ENCODE peak calls at places on chromosomes 7 and 10, in seven cellular contexts. O is stomach, T is body of pancreas, D is MM.1S, X is left ventricle myocardium inferior, W is astrocyte, A is GM06990. Q is an unnamed sample. For H3K36me3, the result is how much of the 10 kb centered on the place peaks cover.

GRCh38 chr7:15199482-15199881 is 296.9 kb upstream of the DGKB start:
- DNase-seq in A (no peak), X (no peak), W (no peak), T (no peak), O (no peak), D (peak), Q (no peak)

GRCh38 chr7:17123020-17123419 is 175.4 kb upstream of the AHR start:
- DNase-seq in W (peak), A (no peak), D (peak), O (no peak), X (no peak), T (peak), Q (no peak)

GRCh38 chr10:112966191-112966855 is 16.3 kb downstream of the TCF7L2 start:
- DNase-seq in T (no peak), O (no peak), D (no peak), X (no peak), W (no peak), A (no peak), Q (no peak)

GRCh38 chr7:82105463-82105862 is 335.6 kb upstream of the HGF start:
- DNase-seq in T (no peak), A (no peak), X (no peak), W (peak), D (no peak), O (no peak), Q (no peak)

GRCh38 chr10:74418285-74418872 is 267.4 kb downstream of the ADK start:
- DNase-seq in T (peak), D (no peak), O (peak), W (peak), A (no peak), X (no peak), Q (no peak)

GRCh38 chr7:84049034-84049433 is 145.6 kb downstream of the SEMA3A start:
- DNase-seq in O (no peak), X (no peak), A (no peak), T (no peak), D (no peak), W (no peak), Q (no peak)

GRCh38 chr7:116159711-116160110 is 50.6 kb upstream of the TES start:
- DNase-seq in O (no peak), X (no peak), A (no peak), W (no peak), T (no peak), D (no peak), Q (no peak)

GRCh38 chr7:12162420-12163113 is 48.5 kb upstream of the TMEM106B start:
- DNase-seq in A (no peak), O (no peak), D (no peak), W (peak), T (no peak), X (no peak), Q (no peak)

GRCh38 chr10:89954787-89955566 is 253.6 kb downstream of the KIF20B start:
- DNase-seq in A (no peak), T (no peak), D (no peak), O (no peak), X (no peak), W (no peak), Q (no peak)

GRCh38 chr10:110067960-110068770 is 60.4 kb downstream of the ADD3 start:
- DNase-seq in T (peak), D (peak), O (no peak), A (peak), X (peak), W (no peak), Q (no peak)

GRCh38 chr7:35536396-35536826 is 158.5 kb downstream of the HERPUD2 start:
- DNase-seq in A (no peak), D (no peak), W (no peak), X (peak), T (no peak), O (no peak), Q (no peak)

GRCh38 chr7:86963599-86964230 is 95.7 kb downstream of the ELAPOR2 start:
- DNase-seq in X (no peak), D (no peak), A (peak), T (no peak), O (no peak), W (peak), Q (no peak)

GRCh38 chr7:158650821-158651225 is 53.8 kb downstream of the NCAPG2 start:
- DNase-seq in T (no peak), W (peak), O (no peak), D (no peak), A (no peak), X (no peak), Q (no peak)

GRCh38 chr7:86687831-86688230 is 44.1 kb downstream of the GRM3 start:
- DNase-seq in T (no peak), X (no peak), W (no peak), O (no peak), D (no peak), A (no peak), Q (no peak)

GRCh38 chr7:100413889-100414288 is 14.6 kb downstream of the ZCWPW1 start:
- DNase-seq in T (no peak), O (no peak), X (no peak), D (peak), A (no peak), W (no peak), Q (no peak)

GRCh38 chr7:116216956-116217570 is 6.7 kb downstream of the TES start:
- DNase-seq in T (no peak), A (no peak), W (no peak), O (no peak), D (no peak), X (no peak), Q (no peak)

DNA sequence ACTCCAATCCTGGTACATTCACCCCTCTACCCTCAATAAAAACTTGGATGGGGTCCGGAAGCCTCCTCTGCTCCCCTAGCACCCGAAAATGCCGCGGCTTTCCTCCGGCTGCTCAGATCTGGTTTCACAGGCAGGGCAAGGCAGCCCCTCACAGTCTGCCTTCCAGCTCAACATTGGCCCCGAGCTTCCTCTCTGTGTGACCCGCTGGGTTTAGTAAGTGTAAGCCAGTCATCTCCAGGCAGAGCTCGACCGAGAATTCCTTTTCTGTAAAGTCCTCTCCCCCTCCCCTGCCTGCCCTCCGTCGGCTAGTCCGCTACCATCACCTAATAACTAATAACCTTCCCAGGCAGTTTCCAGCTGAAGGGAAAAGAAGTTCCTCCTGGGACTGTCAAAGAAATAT is 3.4 kb downstream of the INHBA start:
- DNase-seq in A (no peak), O (no peak), W (no peak), D (no peak), X (no peak), T (peak), Q (peak)
- H3K4me3 ChIP-seq in A (no peak), O (peak), W (peak), D (no peak), X (peak), T (no peak), Q (peak)

DNA sequence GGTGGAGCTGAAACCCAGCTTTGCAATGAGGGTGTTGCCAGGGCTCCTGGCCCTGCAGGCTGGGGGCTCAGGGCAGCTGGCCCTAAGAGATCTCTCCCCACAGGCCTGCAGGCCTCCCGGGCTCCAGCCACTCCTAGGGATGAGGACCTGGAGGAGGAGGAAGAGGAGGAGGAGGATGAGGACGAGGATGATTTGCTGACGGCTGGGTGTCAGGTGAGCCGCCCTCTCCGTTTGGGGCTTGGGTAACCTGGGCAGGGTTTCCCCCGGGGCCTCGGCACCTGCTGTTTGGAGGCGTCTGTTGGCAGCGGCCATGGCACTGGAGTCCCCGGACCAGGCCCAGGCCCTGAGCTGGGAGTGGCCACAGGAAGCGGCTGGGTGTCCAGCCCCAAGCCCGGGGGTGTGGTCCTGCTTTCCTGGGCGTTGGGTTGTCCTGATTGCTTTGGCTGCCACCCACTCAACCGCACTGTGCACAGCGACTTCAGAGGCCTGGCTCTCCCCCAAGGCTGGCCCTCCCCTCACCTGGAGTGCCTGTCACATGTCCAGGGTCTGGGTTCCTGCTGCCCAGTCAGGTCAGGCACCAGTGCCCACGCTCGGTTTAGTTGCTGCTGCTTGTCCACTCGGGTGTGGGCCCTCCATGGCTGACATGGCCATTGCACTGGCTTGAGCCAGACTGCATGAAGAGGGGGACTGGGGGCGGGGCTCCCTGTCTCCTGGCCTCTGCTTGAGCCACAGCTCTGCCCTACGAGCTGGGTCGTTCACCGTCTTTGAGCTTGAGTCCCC is 5.9 kb downstream of the ZNF316 start:
- DNase-seq in W (no peak), X (no peak), T (no peak), O (no peak), A (no peak), D (no peak), Q (no peak)
- H3K36me3 ChIP-seq in W (under half), X (half or more), T (under half), O (half or more), A (under half), D (under half), Q (under half)

GRCh38 chr7:135771961-135772638 is 23.5 kb upstream of the FAM180A start:
- DNase-seq in W (peak), A (no peak), T (no peak), D (no peak), X (no peak), O (no peak), Q (no peak)
- TF ChIP-seq CTCF in W (no peak), A (no peak), T (no peak), D (no peak), X (no peak), O (no peak), Q (no peak)

DNA sequence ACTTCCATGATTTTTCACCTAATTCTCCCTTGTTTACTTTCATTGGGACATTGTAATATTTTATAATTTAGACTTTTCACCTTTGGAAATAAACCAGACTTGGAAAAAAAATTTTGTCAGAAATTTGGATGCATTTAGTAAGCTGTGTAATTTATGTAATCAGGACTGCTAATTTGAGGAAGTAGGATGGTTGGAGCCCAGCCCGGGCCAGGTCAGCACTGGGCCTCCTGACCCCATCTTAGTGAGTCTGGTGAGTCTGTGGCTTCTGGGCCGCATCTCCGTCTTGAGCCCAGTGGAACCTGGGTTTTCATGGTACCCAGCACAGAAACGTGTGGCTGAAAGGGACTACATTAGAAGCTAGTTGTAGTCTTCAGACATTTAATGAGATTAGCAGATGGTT is 27.7 kb upstream of the ZNF32 start:
- DNase-seq in W (no peak), A (no peak), O (no peak), X (no peak), T (no peak), D (no peak), Q (peak)
- H3K4me3 ChIP-seq in W (no peak), A (no peak), O (no peak), X (no peak), T (no peak), D (no peak), Q (no peak)

GRCh38 chr7:130134726-130135125 is 64.4 kb downstream of the KLHDC10 start:
- DNase-seq in W (no peak), T (no peak), A (no peak), X (no peak), O (no peak), D (no peak), Q (no peak)

GRCh38 chr7:130134106-130134636 is 63.8 kb downstream of the KLHDC10 start:
- DNase-seq in O (no peak), W (no peak), X (no peak), A (no peak), T (no peak), D (no peak), Q (no peak)

GRCh38 chr7:130133029-130133774 is 62.9 kb downstream of the KLHDC10 start:
- DNase-seq in X (no peak), D (no peak), O (no peak), T (no peak), W (peak), A (no peak), Q (no peak)

GRCh38 chr7:130131191-130131834 is 61.0 kb downstream of the KLHDC10 start:
- DNase-seq in A (no peak), W (no peak), D (no peak), X (no peak), T (no peak), O (no peak), Q (no peak)

GRCh38 chr7:130131964-130132875 is 61.9 kb downstream of the KLHDC10 start:
- DNase-seq in W (no peak), O (no peak), X (no peak), A (no peak), T (no peak), D (no peak), Q (no peak)
- H3K36me3 ChIP-seq in W (under half), O (half or more), X (half or more), A (under half), T (under half), D (under half), Q (under half)

DNA sequence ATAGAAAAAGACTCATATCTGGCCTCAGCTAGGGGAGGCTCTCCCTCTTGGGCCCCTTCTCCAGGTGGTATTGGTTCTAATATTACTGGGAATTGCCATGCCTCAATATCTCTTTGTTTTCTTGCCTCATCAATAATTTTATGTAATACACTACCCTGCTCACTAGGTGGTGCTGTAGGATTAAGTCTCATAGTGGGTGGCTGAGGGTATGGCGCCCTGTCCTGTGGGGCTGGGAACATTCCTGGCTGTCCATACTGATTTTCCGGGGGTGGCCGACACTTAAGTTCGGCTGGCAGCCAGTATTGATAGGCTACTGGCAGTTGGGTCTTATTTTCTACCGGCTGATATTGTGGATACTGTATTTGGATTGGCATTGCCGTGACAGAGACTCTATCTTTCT is 9.0 kb upstream of the TAS2R3 start:
- DNase-seq in W (no peak), A (no peak), T (no peak), X (no peak), D (peak), O (no peak), Q (no peak)
- TF ChIP-seq CTCF in W (peak), A (peak), T (peak), X (peak), D (peak), O (no peak), Q (no peak)

DNA sequence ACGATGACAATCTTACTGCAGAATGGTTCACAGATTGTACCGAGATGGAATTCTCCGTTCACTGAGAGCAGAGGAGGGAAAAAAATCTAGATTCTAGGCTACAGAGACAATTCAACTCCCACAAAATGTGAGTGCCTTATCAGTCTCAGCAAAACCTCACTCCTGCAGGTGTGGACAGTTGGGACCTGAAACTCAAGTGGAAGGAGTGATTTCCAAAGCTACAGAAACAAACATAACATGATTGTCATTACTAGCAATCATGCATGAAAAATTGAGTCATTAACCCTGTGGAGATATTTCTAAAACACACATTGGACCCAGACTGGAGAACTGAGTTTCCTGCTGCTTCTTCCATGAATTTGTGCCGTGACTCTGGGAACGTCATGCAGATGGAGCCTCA is 70.3 kb downstream of the CALML3 start:
- DNase-seq in T (no peak), X (no peak), A (no peak), O (no peak), W (no peak), D (no peak), Q (no peak)
- H3K4me3 ChIP-seq in T (no peak), X (no peak), A (no peak), O (no peak), W (peak), D (no peak), Q (no peak)

GRCh38 chr7:21941570-21942224 is 4.0 kb downstream of the CDCA7L start:
- DNase-seq in W (peak), A (no peak), D (no peak), X (no peak), O (peak), T (no peak), Q (no peak)
- H3K36me3 ChIP-seq in W (under half), A (under half), D (under half), X (under half), O (under half), T (under half), Q (under half)

GRCh38 chr10:59623100-59623822 is 86.4 kb downstream of the SLC16A9 start:
- DNase-seq in T (no peak), A (no peak), O (no peak), D (no peak), X (no peak), W (no peak), Q (no peak)
- TF ChIP-seq CTCF in T (no peak), A (no peak), O (no peak), D (no peak), X (no peak), W (no peak), Q (no peak)

GRCh38 chr7:7352845-7353244 is 170.5 kb downstream of the C1GALT1 start:
- DNase-seq in T (no peak), W (no peak), D (no peak), X (no peak), O (no peak), A (no peak), Q (no peak)
- H3K4me3 ChIP-seq in T (no peak), W (no peak), D (no peak), X (no peak), O (no peak), A (no peak), Q (no peak)

Q was measured in uterus.